ENCODE peak calls at places on chromosomes 3 and 15, in five cellular contexts. One of them, this sample, is unnamed.

GRCh38 chr3:179455954-179456353 is 4.7 kb upstream of the GNB4 start:
- DNase-seq in activated B cell treated with CpG ODN at 0.5 μM for 24 hours: no peak
- DNase-seq in T-helper 2 cell: no peak
- DNase-seq in ELF-1: no peak
- DNase-seq in activated CD8-positive, alpha-beta memory T cell treated with anti-CD3 and anti-CD28 coated beads, Interleukin-2, amount 10 ng/mL, durations not matched to agents 7 days and 5 days: no peak
- DNase-seq in this sample: no peak

GRCh38 chr3:187014417-187014864 is 84.1 kb downstream of the ST6GAL1 start:
- DNase-seq in ELF-1: no peak
- DNase-seq in activated CD8-positive, alpha-beta memory T cell treated with anti-CD3 and anti-CD28 coated beads, Interleukin-2, amount 10 ng/mL, durations not matched to agents 7 days and 5 days: no peak
- DNase-seq in activated B cell treated with CpG ODN at 0.5 μM for 24 hours: no peak
- DNase-seq in T-helper 2 cell: no peak
- DNase-seq in this sample: no peak

GRCh38 chr3:152315623-152316022 is 46.9 kb downstream of the MBNL1 start:
- DNase-seq in T-helper 2 cell: no peak
- DNase-seq in ELF-1: no peak
- DNase-seq in activated B cell treated with CpG ODN at 0.5 μM for 24 hours: no peak
- DNase-seq in activated CD8-positive, alpha-beta memory T cell treated with anti-CD3 and anti-CD28 coated beads, Interleukin-2, amount 10 ng/mL, durations not matched to agents 7 days and 5 days: no peak
- DNase-seq in this sample: no peak

GRCh38 chr3:50210510-50211367 is 5.7 kb downstream of the SLC38A3 start:
- DNase-seq in T-helper 2 cell: no peak
- DNase-seq in activated CD8-positive, alpha-beta memory T cell treated with anti-CD3 and anti-CD28 coated beads, Interleukin-2, amount 10 ng/mL, durations not matched to agents 7 days and 5 days: no peak
- DNase-seq in ELF-1: peak
- DNase-seq in activated B cell treated with CpG ODN at 0.5 μM for 24 hours: no peak
- DNase-seq in this sample: no peak

GRCh38 chr3:175668300-175668699 is 809.2 kb downstream of the NAALADL2 start:
- DNase-seq in T-helper 2 cell: no peak
- DNase-seq in activated B cell treated with CpG ODN at 0.5 μM for 24 hours: no peak
- DNase-seq in ELF-1: no peak
- DNase-seq in activated CD8-positive, alpha-beta memory T cell treated with anti-CD3 and anti-CD28 coated beads, Interleukin-2, amount 10 ng/mL, durations not matched to agents 7 days and 5 days: no peak
- DNase-seq in this sample: no peak

GRCh38 chr15:81024891-81025290 is 24.2 kb downstream of the TLNRD1 start:
- DNase-seq in activated B cell treated with CpG ODN at 0.5 μM for 24 hours: no peak
- DNase-seq in ELF-1: no peak
- DNase-seq in T-helper 2 cell: no peak
- DNase-seq in activated CD8-positive, alpha-beta memory T cell treated with anti-CD3 and anti-CD28 coated beads, Interleukin-2, amount 10 ng/mL, durations not matched to agents 7 days and 5 days: no peak
- DNase-seq in this sample: no peak

GRCh38 chr3:159091936-159092335 is 290.1 kb downstream of the MFSD1 start:
- DNase-seq in activated B cell treated with CpG ODN at 0.5 μM for 24 hours: no peak
- DNase-seq in T-helper 2 cell: no peak
- DNase-seq in ELF-1: no peak
- DNase-seq in activated CD8-positive, alpha-beta memory T cell treated with anti-CD3 and anti-CD28 coated beads, Interleukin-2, amount 10 ng/mL, durations not matched to agents 7 days and 5 days: no peak
- DNase-seq in this sample: no peak

GRCh38 chr3:146783446-146783845 is 178.3 kb upstream of the PLSCR5 start:
- DNase-seq in T-helper 2 cell: no peak
- DNase-seq in ELF-1: no peak
- DNase-seq in activated B cell treated with CpG ODN at 0.5 μM for 24 hours: no peak
- DNase-seq in activated CD8-positive, alpha-beta memory T cell treated with anti-CD3 and anti-CD28 coated beads, Interleukin-2, amount 10 ng/mL, durations not matched to agents 7 days and 5 days: no peak
- DNase-seq in this sample: no peak

GRCh38 chr3:186589115-186589514 is 18.6 kb downstream of the DNAJB11 start:
- DNase-seq in T-helper 2 cell: no peak
- DNase-seq in ELF-1: no peak
- DNase-seq in activated CD8-positive, alpha-beta memory T cell treated with anti-CD3 and anti-CD28 coated beads, Interleukin-2, amount 10 ng/mL, durations not matched to agents 7 days and 5 days: no peak
- DNase-seq in activated B cell treated with CpG ODN at 0.5 μM for 24 hours: no peak
- DNase-seq in this sample: no peak

GRCh38 chr3:95048564-95048963 is 985.7 kb downstream of the NSUN3 start:
- DNase-seq in activated CD8-positive, alpha-beta memory T cell treated with anti-CD3 and anti-CD28 coated beads, Interleukin-2, amount 10 ng/mL, durations not matched to agents 7 days and 5 days: no peak
- DNase-seq in ELF-1: no peak
- DNase-seq in activated B cell treated with CpG ODN at 0.5 μM for 24 hours: no peak
- DNase-seq in T-helper 2 cell: no peak
- DNase-seq in this sample: no peak

GRCh38 chr3:134330895-134331810 is 43.1 kb downstream of the AMOTL2 start:
- DNase-seq in activated B cell treated with CpG ODN at 0.5 μM for 24 hours: no peak
- DNase-seq in ELF-1: peak
- DNase-seq in activated CD8-positive, alpha-beta memory T cell treated with anti-CD3 and anti-CD28 coated beads, Interleukin-2, amount 10 ng/mL, durations not matched to agents 7 days and 5 days: no peak
- DNase-seq in T-helper 2 cell: no peak
- DNase-seq in this sample: peak

GRCh38 chr15:33156021-33156420 is 38.5 kb downstream of the FMN1 start:
- DNase-seq in activated B cell treated with CpG ODN at 0.5 μM for 24 hours: no peak
- DNase-seq in activated CD8-positive, alpha-beta memory T cell treated with anti-CD3 and anti-CD28 coated beads, Interleukin-2, amount 10 ng/mL, durations not matched to agents 7 days and 5 days: no peak
- DNase-seq in T-helper 2 cell: no peak
- DNase-seq in ELF-1: no peak
- DNase-seq in this sample: no peak

GRCh38 chr3:194204036-194204792 is 68.3 kb downstream of the HES1 start:
- DNase-seq in activated B cell treated with CpG ODN at 0.5 μM for 24 hours: peak
- DNase-seq in ELF-1: no peak
- DNase-seq in activated CD8-positive, alpha-beta memory T cell treated with anti-CD3 and anti-CD28 coated beads, Interleukin-2, amount 10 ng/mL, durations not matched to agents 7 days and 5 days: no peak
- DNase-seq in T-helper 2 cell: no peak
- DNase-seq in this sample: no peak

GRCh38 chr3:111210866-111211564 is 139.4 kb downstream of the NECTIN3 start:
- DNase-seq in activated CD8-positive, alpha-beta memory T cell treated with anti-CD3 and anti-CD28 coated beads, Interleukin-2, amount 10 ng/mL, durations not matched to agents 7 days and 5 days: no peak
- DNase-seq in activated B cell treated with CpG ODN at 0.5 μM for 24 hours: no peak
- DNase-seq in ELF-1: no peak
- DNase-seq in T-helper 2 cell: no peak
- DNase-seq in this sample: no peak

GRCh38 chr3:173411288-173412064 is 13.9 kb downstream of the NLGN1 start:
- DNase-seq in ELF-1: no peak
- DNase-seq in T-helper 2 cell: no peak
- DNase-seq in activated B cell treated with CpG ODN at 0.5 μM for 24 hours: no peak
- DNase-seq in activated CD8-positive, alpha-beta memory T cell treated with anti-CD3 and anti-CD28 coated beads, Interleukin-2, amount 10 ng/mL, durations not matched to agents 7 days and 5 days: no peak
- DNase-seq in this sample: peak

GRCh38 chr3:149625795-149626194 is 32.0 kb downstream of the WWTR1 start:
- DNase-seq in activated B cell treated with CpG ODN at 0.5 μM for 24 hours: no peak
- DNase-seq in activated CD8-positive, alpha-beta memory T cell treated with anti-CD3 and anti-CD28 coated beads, Interleukin-2, amount 10 ng/mL, durations not matched to agents 7 days and 5 days: no peak
- DNase-seq in ELF-1: no peak
- DNase-seq in T-helper 2 cell: no peak
- DNase-seq in this sample: no peak

GRCh38 chr3:12393894-12394293 is 90.4 kb upstream of the TSEN2 start:
- DNase-seq in T-helper 2 cell: no peak
- DNase-seq in ELF-1: no peak
- DNase-seq in activated B cell treated with CpG ODN at 0.5 μM for 24 hours: no peak
- DNase-seq in activated CD8-positive, alpha-beta memory T cell treated with anti-CD3 and anti-CD28 coated beads, Interleukin-2, amount 10 ng/mL, durations not matched to agents 7 days and 5 days: no peak
- DNase-seq in this sample: no peak

GRCh38 chr15:35210370-35210769 is 125.3 kb upstream of the NANOGP8 start:
- DNase-seq in T-helper 2 cell: no peak
- DNase-seq in ELF-1: no peak
- DNase-seq in activated B cell treated with CpG ODN at 0.5 μM for 24 hours: no peak
- DNase-seq in activated CD8-positive, alpha-beta memory T cell treated with anti-CD3 and anti-CD28 coated beads, Interleukin-2, amount 10 ng/mL, durations not matched to agents 7 days and 5 days: no peak
- DNase-seq in this sample: no peak

GRCh38 chr3:194938845-194939531 is 253.3 kb downstream of the FAM43A start:
- DNase-seq in activated CD8-positive, alpha-beta memory T cell treated with anti-CD3 and anti-CD28 coated beads, Interleukin-2, amount 10 ng/mL, durations not matched to agents 7 days and 5 days: peak
- DNase-seq in T-helper 2 cell: no peak
- DNase-seq in activated B cell treated with CpG ODN at 0.5 μM for 24 hours: no peak
- DNase-seq in ELF-1: no peak
- DNase-seq in this sample: no peak

GRCh38 chr3:162302983-162303624 is 806.5 kb downstream of the OTOL1 start:
- DNase-seq in ELF-1: no peak
- DNase-seq in activated CD8-positive, alpha-beta memory T cell treated with anti-CD3 and anti-CD28 coated beads, Interleukin-2, amount 10 ng/mL, durations not matched to agents 7 days and 5 days: no peak
- DNase-seq in activated B cell treated with CpG ODN at 0.5 μM for 24 hours: no peak
- DNase-seq in T-helper 2 cell: no peak
- DNase-seq in this sample: peak

GRCh38 chr3:30399394-30400181 is 206.8 kb upstream of the TGFBR2 start:
- DNase-seq in activated CD8-positive, alpha-beta memory T cell treated with anti-CD3 and anti-CD28 coated beads, Interleukin-2, amount 10 ng/mL, durations not matched to agents 7 days and 5 days: no peak
- DNase-seq in ELF-1: no peak
- DNase-seq in activated B cell treated with CpG ODN at 0.5 μM for 24 hours: no peak
- DNase-seq in T-helper 2 cell: no peak
- DNase-seq in this sample: no peak

GRCh38 chr3:156291269-156292123 is 171.1 kb downstream of the KCNAB1 start:
- DNase-seq in T-helper 2 cell: no peak
- DNase-seq in activated B cell treated with CpG ODN at 0.5 μM for 24 hours: no peak
- DNase-seq in ELF-1: peak
- DNase-seq in activated CD8-positive, alpha-beta memory T cell treated with anti-CD3 and anti-CD28 coated beads, Interleukin-2, amount 10 ng/mL, durations not matched to agents 7 days and 5 days: no peak
- DNase-seq in this sample: no peak

GRCh38 chr15:91261345-91261744 is 161.3 kb downstream of the SV2B start:
- DNase-seq in activated B cell treated with CpG ODN at 0.5 μM for 24 hours: no peak
- DNase-seq in ELF-1: no peak
- DNase-seq in T-helper 2 cell: no peak
- DNase-seq in activated CD8-positive, alpha-beta memory T cell treated with anti-CD3 and anti-CD28 coated beads, Interleukin-2, amount 10 ng/mL, durations not matched to agents 7 days and 5 days: no peak
- DNase-seq in this sample: no peak

GRCh38 chr3:5021571-5022092 is 42.4 kb downstream of the BHLHE40 start:
- DNase-seq in activated B cell treated with CpG ODN at 0.5 μM for 24 hours: no peak
- DNase-seq in ELF-1: no peak
- DNase-seq in T-helper 2 cell: no peak
- DNase-seq in activated CD8-positive, alpha-beta memory T cell treated with anti-CD3 and anti-CD28 coated beads, Interleukin-2, amount 10 ng/mL, durations not matched to agents 7 days and 5 days: no peak
- DNase-seq in this sample: peak

GRCh38 chr3:110618512-110619226 is 452.9 kb upstream of the NECTIN3 start:
- DNase-seq in T-helper 2 cell: no peak
- DNase-seq in ELF-1: no peak
- DNase-seq in activated B cell treated with CpG ODN at 0.5 μM for 24 hours: no peak
- DNase-seq in activated CD8-positive, alpha-beta memory T cell treated with anti-CD3 and anti-CD28 coated beads, Interleukin-2, amount 10 ng/mL, durations not matched to agents 7 days and 5 days: no peak
- DNase-seq in this sample: no peak

GRCh38 chr3:46082021-46082420 is 54.7 kb upstream of the XCR1 start:
- DNase-seq in activated B cell treated with CpG ODN at 0.5 μM for 24 hours: no peak
- DNase-seq in T-helper 2 cell: no peak
- DNase-seq in activated CD8-positive, alpha-beta memory T cell treated with anti-CD3 and anti-CD28 coated beads, Interleukin-2, amount 10 ng/mL, durations not matched to agents 7 days and 5 days: no peak
- DNase-seq in ELF-1: no peak
- DNase-seq in this sample: no peak

GRCh38 chr15:43977072-43977884 is 150.5 kb downstream of the WDR76 start:
- DNase-seq in activated B cell treated with CpG ODN at 0.5 μM for 24 hours: no peak
- DNase-seq in activated CD8-positive, alpha-beta memory T cell treated with anti-CD3 and anti-CD28 coated beads, Interleukin-2, amount 10 ng/mL, durations not matched to agents 7 days and 5 days: peak
- DNase-seq in ELF-1: no peak
- DNase-seq in T-helper 2 cell: peak
- DNase-seq in this sample: no peak

GRCh38 chr15:71802770-71803169 is 7.6 kb upstream of the NR2E3 start:
- DNase-seq in activated B cell treated with CpG ODN at 0.5 μM for 24 hours: no peak
- DNase-seq in activated CD8-positive, alpha-beta memory T cell treated with anti-CD3 and anti-CD28 coated beads, Interleukin-2, amount 10 ng/mL, durations not matched to agents 7 days and 5 days: peak
- DNase-seq in ELF-1: peak
- DNase-seq in T-helper 2 cell: no peak
- DNase-seq in this sample: no peak

GRCh38 chr3:14435175-14436011 is 33.0 kb downstream of the SLC6A6 start:
- DNase-seq in activated B cell treated with CpG ODN at 0.5 μM for 24 hours: no peak
- DNase-seq in T-helper 2 cell: no peak
- DNase-seq in ELF-1: no peak
- DNase-seq in activated CD8-positive, alpha-beta memory T cell treated with anti-CD3 and anti-CD28 coated beads, Interleukin-2, amount 10 ng/mL, durations not matched to agents 7 days and 5 days: no peak
- DNase-seq in this sample: no peak

GRCh38 chr3:111143-112069 is 85.2 kb upstream of the CHL1 start:
- DNase-seq in activated CD8-positive, alpha-beta memory T cell treated with anti-CD3 and anti-CD28 coated beads, Interleukin-2, amount 10 ng/mL, durations not matched to agents 7 days and 5 days: no peak
- DNase-seq in T-helper 2 cell: no peak
- DNase-seq in activated B cell treated with CpG ODN at 0.5 μM for 24 hours: no peak
- DNase-seq in ELF-1: no peak
- DNase-seq in this sample: no peak

This sample was measured in brain microvascular endothelial cell.